ENCODE peak calls at places on chromosomes 5 and 9, in eight cellular contexts. Z is GM12891, W is A549, L is tibial nerve, P is adrenal gland, G is sigmoid colon, M is stomach, A is vagina. H is an unnamed sample.

GRCh38 chr5:53091304-53091703 is 18.3 kb downstream of the MOCS2 start:
- DNase-seq in L (no peak), W (no peak), G (no peak), A (no peak), M (no peak), Z (no peak), P (no peak), H (no peak)

GRCh38 chr9:89740722-89741121 is 135.9 kb downstream of the GADD45G start:
- DNase-seq in G (no peak), P (no peak), M (no peak), Z (no peak), L (no peak), A (no peak), W (no peak), H (no peak)

GRCh38 chr5:52799358-52799982 is 11.8 kb downstream of the ITGA1 start:
- DNase-seq in P (peak; percentile 55), G (peak; percentile 83), L (no peak), Z (no peak), M (peak; percentile 38), A (no peak), W (peak; percentile 28), H (peak; percentile 70)

GRCh38 chr9:123451011-123451410 is 95.0 kb downstream of the CRB2 start:
- DNase-seq in W (no peak), L (no peak), A (no peak), Z (no peak), M (no peak), G (no peak), P (no peak), H (peak; percentile 85)

GRCh38 chr5:178249191-178249989 is 16.8 kb upstream of the PHYKPL start:
- DNase-seq in G (no peak), L (no peak), Z (no peak), M (no peak), W (no peak), P (no peak), A (no peak), H (peak; percentile 72)

GRCh38 chr5:86716121-86716520 is 98.4 kb downstream of the COX7C start:
- DNase-seq in W (no peak), L (no peak), M (no peak), G (no peak), Z (no peak), P (no peak), A (no peak), H (no peak)

GRCh38 chr5:180129291-180130190 is 58.0 kb upstream of the RNF130 start:
- DNase-seq in L (no peak), Z (no peak), G (no peak), M (peak; percentile 22), A (peak; percentile 44), P (no peak), W (no peak), H (no peak)

GRCh38 chr5:82738681-82739080 is 338.5 kb downstream of the TMEM167A start:
- DNase-seq in A (no peak), P (no peak), W (no peak), Z (no peak), L (no peak), G (no peak), M (no peak), H (no peak)

GRCh38 chr5:134141346-134142050 is 27.0 kb downstream of the TCF7 start:
- DNase-seq in A (peak; percentile 77), Z (no peak), M (peak; percentile 21), G (peak; percentile 42), P (peak; percentile 4), L (no peak), W (no peak), H (no peak)

GRCh38 chr5:134139377-134139851 is 24.9 kb downstream of the TCF7 start:
- DNase-seq in P (peak; percentile 55), W (no peak), L (no peak), M (peak; percentile 10), A (no peak), G (peak; percentile 61), Z (no peak), H (peak; percentile 1)

GRCh38 chr5:134139891-134140469 is 25.5 kb downstream of the TCF7 start:
- DNase-seq in G (peak; percentile 40), A (peak; percentile 72), M (peak; percentile 19), L (no peak), W (no peak), P (no peak), Z (no peak), H (peak; percentile 1)

GRCh38 chr5:134142088-134142487 is 27.6 kb downstream of the TCF7 start:
- DNase-seq in L (no peak), M (peak; percentile 19), A (peak; percentile 65), P (peak; percentile 5), Z (no peak), G (peak; percentile 57), W (no peak), H (no peak)

GRCh38 chr5:134140530-134141201 is 26.2 kb downstream of the TCF7 start:
- DNase-seq in G (peak; percentile 76), M (peak; percentile 78), P (peak; percentile 84), A (peak; percentile 81), L (no peak), Z (peak; percentile 53), W (peak; percentile 78), H (peak; percentile 75)
- TF ChIP-seq POLR2A in G (no peak), M (no peak), P (no peak), A (no peak), L (no peak), Z (peak; percentile 6), W (no peak), H (no peak)

GRCh38 chr9:77841739-77842386 is 189.7 kb downstream of the GNAQ start:
- DNase-seq in L (no peak), W (peak; percentile 24), M (no peak), A (no peak), P (no peak), Z (no peak), G (no peak), H (no peak)

GRCh38 chr9:77834898-77835505 is 186.9 kb upstream of the GNA14 start:
- DNase-seq in L (no peak), M (no peak), Z (no peak), P (no peak), G (no peak), A (no peak), W (no peak), H (no peak)

GRCh38 chr9:77843088-77843985 is 188.3 kb downstream of the GNAQ start:
- DNase-seq in W (no peak), A (no peak), L (no peak), P (no peak), G (no peak), M (no peak), Z (no peak), H (no peak)

GRCh38 chr9:77838986-77839385 is 190.9 kb upstream of the GNA14 start:
- DNase-seq in M (no peak), G (no peak), L (no peak), W (no peak), P (no peak), Z (no peak), A (no peak), H (no peak)

DNA sequence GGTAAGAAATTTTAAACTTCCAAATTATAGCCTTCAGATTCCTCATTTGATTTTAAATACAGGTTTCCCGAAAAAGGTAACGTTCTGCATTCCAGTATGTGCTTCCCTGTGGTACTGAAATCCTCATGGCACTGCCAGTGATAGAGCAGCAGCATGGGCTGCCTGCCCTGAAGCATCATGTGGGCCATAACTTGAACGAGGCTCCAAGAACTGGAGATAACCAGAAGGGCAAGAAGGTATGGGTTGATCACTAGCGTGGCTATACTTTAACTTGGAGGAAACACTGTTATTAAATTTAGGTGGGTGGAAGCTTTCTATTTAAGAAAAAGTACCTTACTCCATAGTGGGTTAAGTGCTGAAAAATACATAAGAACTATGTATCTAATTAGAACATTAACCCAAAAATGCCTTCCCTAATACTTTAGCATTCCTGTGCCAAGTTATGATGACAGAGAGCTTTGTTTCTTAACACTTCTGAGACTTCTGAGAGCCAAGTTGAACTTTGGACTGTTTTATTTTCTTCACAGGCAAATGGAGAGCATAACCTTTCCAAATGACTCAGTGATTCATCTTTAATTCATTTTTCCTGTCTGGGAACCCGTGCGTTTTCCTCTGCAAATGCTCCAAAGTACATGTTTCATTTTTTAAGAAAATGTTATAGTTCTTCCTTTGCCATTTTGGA is 191.5 kb upstream of the GNA14 start:
- DNase-seq in A (no peak), P (no peak), Z (no peak), L (no peak), M (no peak), W (peak; percentile 77), G (no peak), H (no peak)
- TF ChIP-seq POLR2A in A (no peak), P (no peak), Z (no peak), L (no peak), M (no peak), W (no peak), G (no peak), H (no peak)

GRCh38 chr5:64166201-64166959 is 737 bp downstream of the RNF180 start:
- DNase-seq in W (no peak), G (peak; percentile 62), A (no peak), Z (peak; percentile 8), P (peak; percentile 28), M (no peak), L (no peak), H (peak; percentile 53)

GRCh38 chr5:64164166-64164565 is 1.5 kb upstream of the RNF180 start:
- DNase-seq in G (no peak), M (no peak), Z (no peak), W (no peak), P (no peak), A (no peak), L (no peak), H (no peak)

GRCh38 chr5:64163746-64164145 is 1.9 kb upstream of the RNF180 start:
- DNase-seq in Z (no peak), M (no peak), W (no peak), P (no peak), A (no peak), L (no peak), G (no peak), H (no peak)

GRCh38 chr5:64165160-64165499 is 513 bp upstream of the RNF180 start:
- DNase-seq in P (no peak), A (no peak), G (no peak), M (no peak), W (no peak), L (no peak), Z (no peak), H (peak; percentile 33)

GRCh38 chr5:64165500-64166200 is at the start of gene RNF180:
- DNase-seq in A (no peak), W (peak; percentile 21), M (peak; percentile 59), G (peak; percentile 69), L (no peak), P (peak; percentile 55), Z (peak; percentile 12), H (peak; percentile 59)
- TF ChIP-seq POLR2A in A (no peak), W (no peak), M (no peak), G (no peak), L (no peak), P (peak; percentile 23), Z (no peak), H (peak; percentile 32)

DNA sequence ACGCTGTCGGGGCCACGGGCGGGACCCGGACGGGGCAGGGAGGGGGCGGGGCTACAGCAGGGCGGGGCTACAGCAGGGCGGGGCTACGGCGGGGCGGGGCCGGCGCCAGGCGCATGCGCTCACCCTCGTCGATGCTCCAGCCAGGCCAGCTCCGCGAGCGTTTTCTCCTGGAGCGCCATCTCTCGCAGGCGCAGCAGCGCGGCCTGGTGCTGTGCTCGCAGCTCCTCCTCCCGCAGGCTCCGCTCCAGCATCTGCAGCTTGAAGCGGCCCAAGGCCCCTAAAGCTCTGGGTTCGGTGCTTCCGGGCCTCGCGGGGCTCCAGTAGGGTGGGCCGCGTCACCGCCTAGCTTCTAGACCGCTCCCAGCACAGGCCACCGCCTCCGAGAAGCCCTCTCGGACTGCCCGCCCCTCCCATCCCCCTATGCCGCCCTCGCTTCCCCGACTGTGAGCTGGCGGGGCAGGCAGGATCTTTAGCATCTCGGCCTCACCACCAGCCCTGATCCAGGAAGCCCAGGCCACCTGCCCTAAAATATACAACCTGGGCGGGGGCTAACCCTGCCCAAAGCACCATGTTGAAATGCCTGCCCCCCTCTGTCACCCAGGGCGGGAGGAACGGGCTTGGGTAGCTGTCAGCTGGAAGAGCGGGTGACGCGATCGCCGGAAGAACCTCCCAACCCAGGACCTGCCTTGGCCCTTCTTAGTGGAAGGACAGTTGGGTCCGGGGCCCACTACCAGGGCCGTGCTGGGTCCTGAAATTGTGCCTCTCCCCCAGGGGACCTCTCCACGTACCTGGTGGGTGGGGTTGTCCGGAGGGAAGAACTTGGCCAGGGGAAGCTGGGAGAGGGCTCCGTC is 21.9 kb upstream of the QSOX2 start:
- DNase-seq in P (peak; percentile 86), W (peak; percentile 85), L (peak; percentile 50), M (peak; percentile 83), G (peak; percentile 92), A (no peak), Z (peak; percentile 99), H (peak; percentile 66)
- TF ChIP-seq POLR2A in P (peak; percentile 13), W (peak; percentile 94), L (peak; percentile 45), M (no peak), G (no peak), A (no peak), Z (peak; percentile 38), H (peak; percentile 36)